ENCODE peak calls at places on chromosomes 13 and 19, in eight cellular contexts. Q, Y, Z, P, R, F, W and S are unnamed samples.

GRCh38 chr19:35963514-35963913 is 27.3 kb downstream of the LRFN3 start:
- DNase-seq in W (peak; percentile 57), R (no peak), Z (no peak), Y (no peak), P (peak; percentile 55), F (peak; percentile 34), Q (peak; percentile 88), S (no peak)

GRCh38 chr13:107822006-107822405 is 393.3 kb downstream of the LIG4 start:
- DNase-seq in Z (no peak), Q (no peak), P (peak; percentile 58), F (no peak), W (no peak), R (no peak), Y (no peak), S (no peak)

GRCh38 chr13:71751074-71751473 is 115.9 kb downstream of the DACH1 start:
- DNase-seq in Y (peak; percentile 43), R (no peak), W (no peak), Q (no peak), Z (no peak), P (no peak), F (no peak), S (no peak)

GRCh38 chr13:70755411-70755810 is 647.2 kb upstream of the KLHL1 start:
- DNase-seq in F (no peak), Q (no peak), P (no peak), Z (no peak), W (no peak), Y (no peak), R (no peak), S (no peak)

GRCh38 chr19:10424011-10424637 is 3.8 kb downstream of the PDE4A start:
- DNase-seq in Z (no peak), R (no peak), W (peak; percentile 92), Q (peak; percentile 97), F (peak; percentile 58), P (peak; percentile 73), Y (peak; percentile 97), S (no peak)

GRCh38 chr13:41418751-41419150 is 38.6 kb upstream of the RGCC start:
- DNase-seq in R (no peak), Y (no peak), P (no peak), W (no peak), F (no peak), Q (no peak), Z (no peak), S (no peak)

GRCh38 chr13:44088409-44088808 is 208.7 kb downstream of the LACC1 start:
- DNase-seq in Q (no peak), W (no peak), Z (no peak), F (no peak), R (no peak), Y (no peak), P (no peak), S (no peak)

GRCh38 chr13:95231393-95231792 is 69.9 kb downstream of the ABCC4 start:
- DNase-seq in P (no peak), F (no peak), W (no peak), Z (no peak), R (no peak), Q (no peak), Y (no peak), S (no peak)

GRCh38 chr13:32001769-32002168 is 29.8 kb upstream of the FRY start:
- DNase-seq in W (no peak), F (no peak), Z (no peak), Q (no peak), P (no peak), R (no peak), Y (no peak), S (no peak)

GRCh38 chr13:43787998-43788397 is 1.2 kb upstream of the ENOX1 start:
- DNase-seq in Y (peak; percentile 49), F (no peak), P (peak; percentile 16), Z (no peak), W (peak; percentile 3), R (peak; percentile 18), Q (no peak), S (no peak)

GRCh38 chr13:49997935-49998334 is 1.1 kb downstream of the TRIM13 start:
- DNase-seq in P (peak; percentile 24), F (no peak), R (no peak), Q (no peak), Y (no peak), Z (no peak), W (no peak), S (no peak)

GRCh38 chr19:12364391-12365093 is 941 bp downstream of the ZNF442 start:
- DNase-seq in R (no peak), F (no peak), Q (no peak), Z (no peak), W (peak; percentile 56), Y (peak; percentile 54), P (peak; percentile 3), S (no peak)

GRCh38 chr13:103884139-103884723 is 818.0 kb upstream of the SLC10A2 start:
- DNase-seq in F (peak; percentile 4), Z (no peak), R (no peak), W (no peak), P (no peak), Y (no peak), Q (no peak), S (no peak)

GRCh38 chr19:4660181-4660791 is 9.9 kb downstream of the MYDGF start:
- DNase-seq in P (peak; percentile 29), Z (no peak), Q (peak; percentile 67), R (no peak), Y (no peak), W (peak; percentile 77), F (peak; percentile 42), S (no peak)

GRCh38 chr19:1252221-1252817 is 3.9 kb downstream of the MIDN start:
- DNase-seq in Z (no peak), Q (no peak), R (no peak), P (peak; percentile 89), F (no peak), W (peak; percentile 70), Y (peak; percentile 55), S (no peak)

GRCh38 chr19:29687244-29687896 is 22.1 kb downstream of the PLEKHF1 start:
- DNase-seq in W (peak; percentile 72), Q (no peak), P (no peak), R (no peak), Y (no peak), F (no peak), Z (no peak), S (no peak)

GRCh38 chr13:49240017-49240416 is 7.7 kb upstream of the CDADC1 start:
- DNase-seq in F (peak; percentile 22), Y (no peak), W (peak; percentile 30), P (peak; percentile 41), Z (no peak), R (peak; percentile 24), Q (no peak), S (no peak)

GRCh38 chr13:91946498-91947070 is 548.2 kb downstream of the GPC5 start:
- DNase-seq in Q (no peak), Y (peak; percentile 63), P (peak; percentile 1), R (no peak), F (peak; percentile 44), W (peak; percentile 1), Z (no peak), S (no peak)

GRCh38 chr19:2511570-2511969 is 35.6 kb downstream of the GADD45B start:
- DNase-seq in P (no peak), Q (no peak), Z (no peak), W (no peak), F (no peak), R (no peak), Y (no peak), S (no peak)

GRCh38 chr19:18995804-18996241 is 37.5 kb downstream of the SUGP2 start:
- DNase-seq in Z (no peak), Y (peak; percentile 70), F (peak; percentile 57), R (peak; percentile 23), P (peak; percentile 70), Q (peak; percentile 59), W (peak; percentile 73), S (peak; percentile 58)

GRCh38 chr19:9009935-9010651 is at the start of gene MUC16:
- DNase-seq in R (no peak), Q (no peak), P (no peak), F (no peak), Y (no peak), W (no peak), Z (no peak), S (no peak)
- H3K9ac ChIP-seq in R (no peak within 1 kb of the TSS), Q (no peak within 1 kb of the TSS), P (no peak within 1 kb of the TSS), F (no peak within 1 kb of the TSS), Y (no peak within 1 kb of the TSS), W (no peak within 1 kb of the TSS), Z (no peak within 1 kb of the TSS), S (no peak within 1 kb of the TSS)

GRCh38 chr19:55255618-55256423 is 3.0 kb downstream of the PPP6R1 start:
- DNase-seq in P (no peak), R (no peak), W (peak; percentile 46), Z (peak; percentile 39), F (peak; percentile 47), Y (no peak), Q (no peak), S (no peak)
- TF ChIP-seq POLR2AphosphoS5 in P (no peak), R (no peak), W (no peak), Z (peak; percentile 50), F (no peak), Y (no peak), Q (no peak), S (no peak)

GRCh38 chr19:8093740-8094139 is 41.2 kb downstream of the CCL25 start:
- DNase-seq in Z (no peak), R (no peak), W (no peak), P (no peak), Q (no peak), Y (no peak), F (no peak), S (no peak)

GRCh38 chr19:8097198-8097597 is 44.6 kb downstream of the CCL25 start:
- DNase-seq in W (no peak), R (no peak), F (no peak), Q (no peak), Z (no peak), Y (no peak), P (no peak), S (no peak)

GRCh38 chr19:8095354-8095886 is 42.9 kb downstream of the CCL25 start:
- DNase-seq in W (no peak), Q (no peak), Z (no peak), P (no peak), Y (no peak), F (no peak), R (no peak), S (no peak)

GRCh38 chr19:8096071-8096470 is 43.5 kb downstream of the CCL25 start:
- DNase-seq in Y (no peak), P (no peak), W (peak; percentile 33), R (no peak), Q (no peak), F (no peak), Z (no peak), S (no peak)

GRCh38 chr19:8094336-8094735 is 41.8 kb downstream of the CCL25 start:
- DNase-seq in W (no peak), Q (no peak), Y (no peak), Z (no peak), R (no peak), P (no peak), F (no peak), S (no peak)
- H3K9me3 ChIP-seq in W (peaks cover 16% of the 10 kb centered on the region), Q (peaks cover 18% of the 10 kb centered on the region), Y (peaks cover 7% of the 10 kb centered on the region), Z (peaks cover 18% of the 10 kb centered on the region), R (peaks cover 21% of the 10 kb centered on the region), P (peaks cover 8% of the 10 kb centered on the region), F (peaks cover 13% of the 10 kb centered on the region), S (peaks cover 17% of the 10 kb centered on the region)

GRCh38 chr13:69681722-69682121 is 425.9 kb upstream of the ATXN8OS start:
- DNase-seq in Q (no peak), Z (no peak), Y (no peak), W (no peak), R (no peak), F (no peak), P (no peak), S (no peak)

GRCh38 chr13:69676286-69676685 is 431.3 kb upstream of the ATXN8OS start:
- DNase-seq in W (no peak), P (no peak), R (no peak), F (no peak), Z (no peak), Y (no peak), Q (no peak), S (no peak)

GRCh38 chr13:69677343-69677742 is 430.3 kb upstream of the ATXN8OS start:
- DNase-seq in Q (no peak), P (no peak), R (no peak), Y (no peak), F (no peak), Z (no peak), W (no peak), S (no peak)
- H3K9ac ChIP-seq in Q (no peak overlapping the region), P (no peak overlapping the region), R (no peak overlapping the region), Y (no peak overlapping the region), F (no peak overlapping the region), Z (no peak overlapping the region), W (no peak overlapping the region), S (no peak overlapping the region)